ENCODE peak calls at places on chromosomes 2 and 18, in nine cellular contexts. E is CD8-positive, alpha-beta T cell; C is thyroid gland; Q is heart right ventricle; F is tibial nerve; W is tibial artery; R is mammary epithelial cell; J is adrenal gland; A is fibroblast of lung. M is an unnamed sample. For H3K9me3, the result is how much of the 10 kb centered on the place peaks cover.

GRCh38 chr2:181393472-181393871 is 63.7 kb upstream of the ITGA4 start:
- DNase-seq in E (no peak), C (no peak), Q (no peak), F (no peak), W (no peak), R (peak), J (no peak), A (peak), M (no peak)

GRCh38 chr2:40820319-40820718 is 368.4 kb upstream of the SLC8A1 start:
- DNase-seq in E (no peak), C (no peak), Q (no peak), F (no peak), W (no peak), R (no peak), J (no peak), A (peak), M (no peak)

GRCh38 chr2:9599430-9599829 is 31.4 kb downstream of the YWHAQ start:
- DNase-seq in E (no peak), C (no peak), Q (no peak), F (no peak), W (no peak), R (no peak), J (no peak), A (no peak), M (no peak)

GRCh38 chr2:45993476-45993991 is 303.7 kb upstream of the EPAS1 start:
- DNase-seq in E (peak), C (peak), Q (no peak), F (peak), W (peak), R (peak), J (peak), A (peak), M (peak)

GRCh38 chr2:216974321-216975302 is 114.7 kb upstream of the TNP1 start:
- DNase-seq in E (no peak), C (peak), Q (peak), F (no peak), W (peak), R (no peak), J (no peak), A (no peak), M (no peak)

GRCh38 chr18:73752546-73752945 is 395.1 kb downstream of the FBXO15 start:
- DNase-seq in E (no peak), C (no peak), Q (no peak), F (no peak), W (no peak), R (peak), J (no peak), A (peak), M (no peak)

GRCh38 chr2:163395602-163396001 is 340.2 kb downstream of the FIGN start:
- DNase-seq in E (no peak), C (no peak), Q (no peak), F (no peak), W (no peak), R (no peak), J (no peak), A (no peak), M (no peak)

GRCh38 chr2:109162999-109163398 is 34.0 kb downstream of the SH3RF3 start:
- DNase-seq in E (no peak), C (no peak), Q (peak), F (no peak), W (peak), R (no peak), J (peak), A (peak), M (no peak)

GRCh38 chr2:9660781-9661180 is 30.0 kb upstream of the YWHAQ start:
- DNase-seq in E (no peak), C (no peak), Q (no peak), F (no peak), W (no peak), R (no peak), J (no peak), A (no peak), M (no peak)

GRCh38 chr2:74498500-74499268 is 719 bp downstream of the LBX2 start:
- DNase-seq in E (no peak), C (peak), Q (no peak), F (no peak), W (no peak), R (peak), J (no peak), A (no peak), M (no peak)

GRCh38 chr18:13485604-13486003 is 240.8 kb downstream of the FAM210A start:
- DNase-seq in E (no peak), C (no peak), Q (no peak), F (no peak), W (no peak), R (no peak), J (no peak), A (no peak), M (no peak)

GRCh38 chr2:13474538-13474937 is 757.8 kb downstream of the TRIB2 start:
- DNase-seq in E (no peak), C (no peak), Q (no peak), F (no peak), W (no peak), R (peak), J (no peak), A (no peak), M (no peak)

GRCh38 chr2:113240915-113241911 is 37.5 kb downstream of the PAX8 start:
- DNase-seq in E (no peak), C (peak), Q (peak), F (peak), W (peak), R (peak), J (peak), A (peak), M (no peak)

GRCh38 chr2:222745836-222746559 is 74.5 kb downstream of the MOGAT1 start:
- DNase-seq in E (no peak), C (no peak), Q (no peak), F (no peak), W (no peak), R (no peak), J (no peak), A (peak), M (no peak)

GRCh38 chr2:173571021-173571821 is 216.5 kb downstream of the CDCA7 start:
- DNase-seq in E (no peak), C (peak), Q (no peak), F (no peak), W (no peak), R (peak), J (no peak), A (peak), M (peak)

GRCh38 chr2:69997296-69998184 is 36.1 kb upstream of the ASPRV1 start:
- DNase-seq in E (no peak), C (no peak), Q (no peak), F (peak), W (no peak), R (peak), J (peak), A (no peak), M (no peak)

GRCh38 chr2:23390152-23390551 is 5.2 kb downstream of the KLHL29 start:
- DNase-seq in E (no peak), C (no peak), Q (no peak), F (no peak), W (no peak), R (no peak), J (no peak), A (no peak), M (no peak)

GRCh38 chr18:63317982-63318881 is 1.3 kb downstream of the BCL2 start:
- DNase-seq in E (peak), C (peak), Q (peak), F (peak), W (peak), R (peak), J (no peak), A (no peak), M (no peak)

GRCh38 chr2:20666364-20667150 is at the start of gene GDF7:
- DNase-seq in E (no peak), C (no peak), Q (peak), F (no peak), W (peak), R (no peak), J (peak), A (no peak), M (peak)

GRCh38 chr2:160338891-160339290 is 138.8 kb upstream of the ITGB6 start:
- DNase-seq in E (no peak), C (peak), Q (peak), F (peak), W (peak), R (no peak), J (no peak), A (peak), M (peak)

GRCh38 chr2:24360963-24361330 is 611 bp upstream of the ITSN2 start:
- DNase-seq in E (no peak), C (no peak), Q (no peak), F (no peak), W (no peak), R (no peak), J (peak), A (no peak), M (no peak)

GRCh38 chr18:56238576-56238975 is 399.8 kb downstream of the TXNL1 start:
- DNase-seq in E (no peak), C (no peak), Q (no peak), F (no peak), W (no peak), R (no peak), J (no peak), A (no peak), M (no peak)

GRCh38 chr18:48850891-48851302 is 99.9 kb downstream of the SMAD7 start:
- DNase-seq in E (no peak), C (no peak), Q (peak), F (no peak), W (peak), R (no peak), J (no peak), A (peak), M (no peak)

GRCh38 chr2:134583462-134583861 is 135.3 kb downstream of the TMEM163 start:
- DNase-seq in E (no peak), C (no peak), Q (no peak), F (no peak), W (no peak), R (no peak), J (no peak), A (no peak), M (no peak)

GRCh38 chr2:241412144-241412543 is 56.1 kb downstream of the FARP2 start:
- DNase-seq in E (no peak), C (no peak), Q (no peak), F (no peak), W (no peak), R (no peak), J (peak), A (peak), M (no peak)

GRCh38 chr2:88451647-88452150 is 794 bp downstream of the FOXI3 start:
- DNase-seq in E (no peak), C (peak), Q (peak), F (no peak), W (no peak), R (peak), J (no peak), A (no peak), M (no peak)

DNA sequence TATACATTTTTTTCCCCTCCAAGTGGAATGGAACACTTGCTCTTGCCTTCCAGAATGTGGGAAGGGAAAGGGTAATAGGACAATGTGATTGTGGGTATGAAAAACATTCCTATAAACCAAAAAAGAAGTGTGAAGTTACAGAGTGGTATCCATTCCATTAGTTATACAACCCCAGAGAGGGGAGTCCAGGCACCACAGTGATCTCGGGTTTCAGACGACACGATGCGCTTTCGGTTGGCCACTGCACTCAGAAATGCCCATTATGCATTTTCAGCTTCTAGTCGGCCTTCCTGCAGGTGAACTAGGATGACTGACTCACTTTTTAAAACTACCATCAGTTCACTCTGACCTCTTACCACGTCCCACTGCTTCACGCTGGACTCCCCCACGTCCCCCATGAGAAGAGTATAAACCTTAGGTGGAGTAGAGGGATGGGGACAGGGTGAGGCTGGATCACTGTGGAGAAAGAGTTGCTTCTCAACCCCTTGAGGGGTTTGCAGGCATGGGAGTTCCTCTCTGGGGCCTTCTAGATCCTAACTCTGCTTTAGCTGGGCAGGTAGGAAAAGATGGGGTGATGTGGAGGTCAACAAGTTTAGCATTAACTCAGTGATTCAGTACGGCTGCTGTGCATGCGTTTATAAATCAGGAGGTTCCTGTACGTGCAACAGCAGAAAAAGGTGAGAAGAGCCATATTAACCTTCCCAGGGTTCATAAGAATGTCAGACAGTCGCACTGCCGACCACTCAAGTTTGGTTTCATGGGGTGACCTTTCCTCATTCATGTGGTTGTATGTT is 50.5 kb downstream of the ZNF532 start:
- DNase-seq in E (no peak), C (no peak), Q (no peak), F (no peak), W (no peak), R (no peak), J (no peak), A (no peak), M (no peak)
- H3K27ac ChIP-seq in E (no peak), C (peak), Q (peak), F (peak), W (peak), R (no peak), J (no peak), A (no peak), M (no peak)

GRCh38 chr18:43506935-43507334 is 229.6 kb upstream of the SYT4 start:
- DNase-seq in E (no peak), C (no peak), Q (no peak), F (no peak), W (no peak), R (no peak), J (no peak), A (no peak), M (no peak)

DNA sequence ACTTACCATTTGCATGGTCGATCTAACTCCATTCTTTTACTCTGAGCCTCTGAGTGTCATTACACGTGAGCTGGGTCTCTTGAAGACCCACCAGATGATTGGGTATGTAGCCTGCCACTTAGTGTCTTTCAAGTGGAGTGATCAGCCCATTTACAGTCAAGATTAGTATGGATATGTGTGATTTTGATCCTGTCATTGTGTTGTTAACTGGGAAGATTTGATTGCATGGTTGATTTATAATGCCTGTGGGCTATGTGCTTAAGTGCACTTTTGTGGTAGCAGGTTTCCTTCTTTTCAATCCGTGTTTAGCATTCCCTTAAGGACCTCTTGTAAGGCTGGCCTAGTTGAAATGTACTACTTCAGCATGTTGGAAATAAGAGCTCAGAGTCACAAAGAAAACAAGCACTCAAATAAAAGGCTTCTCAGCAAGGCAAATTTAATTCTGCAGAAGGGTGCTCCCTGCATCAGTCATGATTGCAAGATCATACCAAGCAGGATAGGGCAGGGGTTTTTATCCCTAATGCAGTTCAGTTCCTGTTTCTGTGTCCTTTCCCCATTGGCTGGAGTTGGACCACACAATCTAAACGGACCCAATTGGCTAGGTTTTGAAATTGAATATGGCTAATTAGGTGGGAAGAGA is 230.7 kb upstream of the SYT4 start:
- DNase-seq in E (no peak), C (no peak), Q (no peak), F (no peak), W (no peak), R (no peak), J (no peak), A (no peak), M (no peak)
- H3K9me3 ChIP-seq in E (under half), C (under half), Q (under half), F (under half), W (under half), R (under half), J (under half), A (under half), M (under half)

DNA sequence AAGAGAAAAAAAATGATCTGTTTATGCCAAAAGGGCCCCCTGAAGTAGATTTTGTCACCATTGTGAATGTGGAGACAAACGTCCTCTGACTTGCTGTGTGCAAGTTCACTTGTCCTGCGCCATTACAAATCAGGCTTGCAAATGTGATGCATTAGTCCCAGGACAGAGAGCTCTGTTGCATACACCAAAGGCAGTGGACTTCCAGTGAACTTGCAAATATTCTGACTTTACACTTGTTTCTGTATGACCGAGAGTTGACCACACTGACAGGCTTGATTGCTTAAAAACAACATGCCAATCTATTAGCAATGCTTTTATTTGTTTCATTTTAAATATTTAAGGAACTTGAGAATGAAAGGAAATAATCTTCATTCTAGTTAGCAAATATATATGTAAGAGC is 293.2 kb downstream of the PLCL1 start:
- DNase-seq in E (no peak), C (no peak), Q (no peak), F (no peak), W (no peak), R (no peak), J (no peak), A (no peak), M (no peak)
- H3K27ac ChIP-seq in E (no peak), C (no peak), Q (no peak), F (no peak), W (no peak), R (no peak), J (no peak), A (no peak), M (no peak)

GRCh38 chr2:30394096-30394495 is 53.0 kb upstream of the LCLAT1 start:
- DNase-seq in E (no peak), C (peak), Q (no peak), F (no peak), W (no peak), R (no peak), J (no peak), A (no peak), M (no peak)

GRCh38 chr2:30398488-30398887 is 48.6 kb upstream of the LCLAT1 start:
- DNase-seq in E (no peak), C (no peak), Q (no peak), F (no peak), W (no peak), R (peak), J (no peak), A (no peak), M (no peak)

GRCh38 chr2:30400151-30400954 is 46.7 kb upstream of the LCLAT1 start:
- DNase-seq in E (no peak), C (peak), Q (no peak), F (no peak), W (no peak), R (no peak), J (no peak), A (no peak), M (no peak)

GRCh38 chr2:30396436-30397232 is 50.4 kb upstream of the LCLAT1 start:
- DNase-seq in E (no peak), C (no peak), Q (no peak), F (no peak), W (no peak), R (no peak), J (no peak), A (no peak), M (no peak)

GRCh38 chr2:30398084-30398483 is 49.0 kb upstream of the LCLAT1 start:
- DNase-seq in E (no peak), C (no peak), Q (no peak), F (no peak), W (no peak), R (no peak), J (no peak), A (no peak), M (no peak)
- H3K9me3 ChIP-seq in E (under half), C (under half), Q (under half), F (under half), W (under half), R (under half), J (under half), A (under half), M (under half)

DNA sequence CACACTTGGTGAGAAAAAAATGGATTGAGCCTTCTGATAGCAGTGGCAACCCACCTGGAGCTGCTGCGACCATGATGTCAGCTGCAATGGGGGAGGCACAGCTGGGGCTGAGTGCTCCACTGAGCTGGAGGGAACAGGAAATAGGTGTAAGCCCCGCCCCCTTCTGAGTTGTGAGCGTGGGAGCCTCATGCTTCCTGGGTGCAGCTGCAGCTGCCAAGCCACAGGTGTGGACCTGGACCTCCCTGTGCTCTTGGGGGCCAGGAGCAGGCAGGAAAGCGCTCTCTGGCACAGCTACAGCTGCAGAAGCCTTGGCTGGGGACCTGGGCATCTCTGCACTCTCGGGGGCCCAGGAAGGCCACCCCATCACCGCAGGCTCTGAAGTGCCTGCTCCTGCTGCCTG is 970.6 kb downstream of the DCDC2C start:
- DNase-seq in E (no peak), C (no peak), Q (no peak), F (no peak), W (no peak), R (no peak), J (no peak), A (no peak), M (no peak)
- H3K27ac ChIP-seq in E (no peak), C (no peak), Q (no peak), F (no peak), W (no peak), R (no peak), J (no peak), A (no peak), M (no peak)

DNA sequence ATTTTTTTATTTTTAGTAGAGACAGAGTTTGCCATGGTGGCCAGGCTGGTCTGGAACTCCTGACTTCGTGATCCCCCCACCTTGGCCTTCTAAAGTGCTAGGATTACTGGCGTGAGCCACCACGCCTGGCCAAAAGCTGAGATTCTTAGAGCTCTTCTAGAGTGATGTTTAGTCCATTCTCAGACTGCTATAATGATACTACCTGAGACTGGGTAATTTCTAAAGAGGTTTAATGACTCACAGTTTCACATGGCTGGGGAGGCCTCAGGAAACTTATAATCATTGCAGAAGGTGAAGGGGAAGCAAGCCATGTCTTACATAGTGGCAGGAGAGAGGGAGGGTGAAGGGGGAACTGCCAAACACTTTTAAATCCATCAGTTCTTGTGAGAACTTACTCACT is 1804.9 kb upstream of the LRRTM1 start:
- DNase-seq in E (no peak), C (no peak), Q (no peak), F (no peak), W (no peak), R (no peak), J (no peak), A (no peak), M (no peak)
- H3K9me3 ChIP-seq in E (under half), C (under half), Q (under half), F (under half), W (under half), R (under half), J (under half), A (under half), M (under half)

DNA sequence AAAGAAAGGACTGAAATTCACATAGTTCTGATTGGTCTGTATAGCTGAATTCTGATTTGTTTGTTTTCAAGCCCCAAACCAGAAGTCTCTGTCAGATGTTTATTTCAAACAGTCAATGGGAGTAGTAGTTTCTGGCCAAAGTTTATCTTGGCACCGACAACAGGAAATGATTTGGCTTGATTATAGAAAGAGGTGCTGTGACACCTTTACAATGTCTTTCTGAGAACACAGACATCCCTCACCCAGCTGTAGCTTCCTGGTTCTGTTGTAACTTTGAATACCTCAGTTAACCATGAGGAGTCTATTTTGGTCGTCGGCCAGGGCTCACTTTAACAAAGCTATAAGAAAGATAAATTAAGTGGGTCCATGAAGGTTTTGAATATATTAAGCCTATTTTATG is 545.0 kb upstream of the ZNF804A start:
- DNase-seq in E (no peak), C (no peak), Q (no peak), F (no peak), W (no peak), R (peak), J (no peak), A (no peak), M (no peak)
- H3K27ac ChIP-seq in E (no peak), C (no peak), Q (no peak), F (no peak), W (no peak), R (no peak), J (no peak), A (no peak), M (no peak)

GRCh38 chr2:148670773-148671172 is 26.2 kb downstream of the EPC2 start:
- DNase-seq in E (no peak), C (no peak), Q (no peak), F (no peak), W (no peak), R (peak), J (no peak), A (no peak), M (no peak)
- H3K9me3 ChIP-seq in E (under half), C (under half), Q (under half), F (under half), W (under half), R (under half), J (under half), A (under half), M (under half)

M was measured in WERI-Rb-1.